ENCODE peak calls at places on chromosomes 11 and 22, in nine cellular contexts. B, E, C, Q, S, H, Z, K and N are unnamed samples.

GRCh38 chr11:67044496-67044895 is 12.2 kb upstream of the RHOD start:
- DNase-seq in B (no peak), E (no peak), C (no peak), Q (no peak), S (no peak), H (no peak), Z (no peak), K (no peak), N (no peak)

GRCh38 chr22:19287889-19288288 is 3.6 kb downstream of the CLTCL1 start:
- DNase-seq in B (no peak), E (no peak), C (no peak), Q (no peak), S (peak; percentile 87), H (no peak), Z (no peak), K (no peak), N (no peak)

GRCh38 chr11:4936745-4937144 is 10.7 kb downstream of the OR51A4 start:
- DNase-seq in B (no peak), E (no peak), C (no peak), Q (no peak), S (no peak), H (no peak), Z (no peak), K (no peak), N (no peak)

GRCh38 chr11:95283146-95283545 is 52.1 kb upstream of the SESN3 start:
- DNase-seq in B (no peak), E (no peak), C (no peak), Q (no peak), S (no peak), H (no peak), Z (no peak), K (no peak), N (no peak)

GRCh38 chr11:86910592-86910991 is 44.6 kb downstream of the FZD4 start:
- DNase-seq in B (no peak), E (no peak), C (no peak), Q (no peak), S (no peak), H (no peak), Z (no peak), K (no peak), N (no peak)

GRCh38 chr11:70889411-70889810 is 363.0 kb downstream of the SHANK2 start:
- DNase-seq in B (no peak), E (no peak), C (no peak), Q (no peak), S (no peak), H (no peak), Z (no peak), K (no peak), N (no peak)

GRCh38 chr22:24430431-24431308 is 3.3 kb downstream of the ADORA2A start:
- DNase-seq in B (peak; percentile 55), E (no peak), C (no peak), Q (no peak), S (no peak), H (no peak), Z (peak; percentile 24), K (no peak), N (no peak)

GRCh38 chr11:63944987-63945386 is 6.2 kb downstream of the NAA40 start:
- DNase-seq in B (peak; percentile 76), E (peak; percentile 45), C (no peak), Q (no peak), S (no peak), H (peak; percentile 62), Z (peak; percentile 72), K (no peak), N (no peak)

GRCh38 chr11:123186291-123186690 is 8.8 kb downstream of the CLMP start:
- DNase-seq in B (no peak), E (no peak), C (no peak), Q (no peak), S (no peak), H (no peak), Z (no peak), K (no peak), N (no peak)

GRCh38 chr11:64834723-64835615 is 9.5 kb downstream of the CDC42BPG start:
- DNase-seq in B (no peak), E (no peak), C (peak; percentile 89), Q (no peak), S (no peak), H (no peak), Z (no peak), K (peak; percentile 90), N (no peak)

GRCh38 chr11:12817681-12818332 is 143.6 kb downstream of the TEAD1 start:
- DNase-seq in B (no peak), E (no peak), C (no peak), Q (no peak), S (no peak), H (no peak), Z (no peak), K (no peak), N (no peak)

GRCh38 chr11:12822623-12823022 is 148.4 kb downstream of the TEAD1 start:
- DNase-seq in B (no peak), E (no peak), C (no peak), Q (no peak), S (no peak), H (no peak), Z (no peak), K (no peak), N (no peak)

GRCh38 chr11:12815931-12816494 is 141.8 kb downstream of the TEAD1 start:
- DNase-seq in B (peak; percentile 37), E (peak; percentile 26), C (no peak), Q (no peak), S (no peak), H (no peak), Z (no peak), K (no peak), N (no peak)

GRCh38 chr11:12815150-12815523 is 140.9 kb downstream of the TEAD1 start:
- DNase-seq in B (no peak), E (no peak), C (no peak), Q (no peak), S (no peak), H (no peak), Z (no peak), K (no peak), N (no peak)

GRCh38 chr11:12818333-12819015 is 144.3 kb downstream of the TEAD1 start:
- DNase-seq in B (no peak), E (peak; percentile 42), C (no peak), Q (no peak), S (no peak), H (no peak), Z (peak; percentile 59), K (no peak), N (no peak)
- H3K27ac ChIP-seq in B (peak overlapping the region; percentile 40), E (peak overlapping the region; percentile 60), C (peak overlapping the region; percentile 65), Q (peak overlapping the region; percentile 88), S (peak overlapping the region; percentile 31), H (no peak overlapping the region), Z (no peak overlapping the region), K (no peak overlapping the region), N (peak overlapping the region; percentile 59)

GRCh38 chr11:132357811-132358572 is 987.6 kb downstream of the NTM start:
- DNase-seq in B (no peak), E (no peak), C (no peak), Q (no peak), S (no peak), H (no peak), Z (no peak), K (no peak), N (no peak)
- H3K4me3 ChIP-seq in B (no peak overlapping the region), E (no peak overlapping the region), C (no peak overlapping the region), Q (no peak overlapping the region), S (no peak overlapping the region), H (no peak overlapping the region), Z (no peak overlapping the region), K (no peak overlapping the region), N (no peak overlapping the region)

GRCh38 chr22:36369004-36369921 is 18.5 kb downstream of the MYH9 start:
- DNase-seq in B (peak; percentile 46), E (no peak), C (peak; percentile 41), Q (no peak), S (no peak), H (no peak), Z (no peak), K (no peak), N (no peak)

GRCh38 chr22:36367479-36367878 is 20.3 kb downstream of the MYH9 start:
- DNase-seq in B (no peak), E (no peak), C (peak; percentile 35), Q (no peak), S (no peak), H (no peak), Z (peak; percentile 47), K (no peak), N (no peak)

GRCh38 chr22:36367066-36367465 is 20.7 kb downstream of the MYH9 start:
- DNase-seq in B (peak; percentile 36), E (no peak), C (no peak), Q (no peak), S (no peak), H (no peak), Z (no peak), K (no peak), N (no peak)

GRCh38 chr22:36369922-36370781 is 17.6 kb downstream of the MYH9 start:
- DNase-seq in B (peak; percentile 76), E (peak; percentile 48), C (peak; percentile 73), Q (no peak), S (no peak), H (no peak), Z (peak; percentile 64), K (peak; percentile 76), N (no peak)

DNA sequence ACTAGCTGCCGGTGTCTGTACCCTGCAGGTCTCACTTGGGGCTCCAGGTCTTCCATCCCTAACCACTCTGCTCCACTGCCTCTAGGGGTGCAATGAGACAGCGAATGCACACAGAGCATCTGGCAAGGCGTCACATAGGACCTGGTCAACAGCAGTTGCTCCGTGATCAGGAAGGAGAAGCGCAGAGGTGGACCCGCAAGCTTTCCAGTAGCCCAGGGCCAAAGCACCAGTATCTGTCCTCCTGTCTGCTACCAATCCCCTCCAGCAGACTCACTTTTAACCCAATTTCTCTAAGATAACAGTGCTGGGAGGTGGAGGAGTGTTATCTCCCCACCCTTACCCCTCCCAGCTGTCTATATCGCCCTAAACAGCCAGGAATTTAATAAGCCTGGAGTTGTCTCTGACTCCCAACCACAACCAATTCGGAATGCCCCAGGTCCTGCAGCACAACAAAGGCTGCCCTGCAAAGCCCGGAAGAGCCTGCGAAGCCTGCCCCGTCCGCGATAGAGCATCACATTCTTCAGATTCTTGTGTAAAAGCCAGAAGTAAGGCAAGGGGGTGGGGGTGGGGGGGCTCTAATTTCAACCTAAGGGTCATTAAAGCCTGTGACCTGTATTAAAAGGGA is 19.3 kb downstream of the MYH9 start:
- DNase-seq in B (no peak), E (no peak), C (peak; percentile 65), Q (no peak), S (no peak), H (no peak), Z (no peak), K (no peak), N (no peak)
- H3K27ac ChIP-seq in B (peak overlapping the region; percentile 82), E (peak overlapping the region; percentile 100), C (peak overlapping the region; percentile 92), Q (peak overlapping the region; percentile 81), S (peak overlapping the region; percentile 89), H (peak overlapping the region; percentile 85), Z (peak overlapping the region; percentile 85), K (peak overlapping the region; percentile 92), N (peak overlapping the region; percentile 90)

DNA sequence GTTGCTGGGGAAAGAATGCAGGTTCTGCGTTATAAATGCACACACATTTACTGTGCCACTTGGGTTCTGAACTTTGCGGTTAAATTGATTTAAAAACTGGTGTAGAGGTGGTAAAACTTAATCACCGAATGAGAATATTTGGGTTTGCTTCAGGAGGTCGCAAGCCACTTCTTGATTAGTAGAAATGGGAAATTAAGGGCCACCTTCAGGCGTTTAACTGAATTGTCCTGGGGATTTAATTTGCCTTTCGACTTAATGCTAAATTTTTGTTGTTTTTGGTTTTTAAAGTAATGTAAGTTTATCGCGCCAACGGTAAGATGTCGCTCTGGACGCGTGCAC is 460 bp upstream of the NCR3LG1 start:
- DNase-seq in B (no peak), E (no peak), C (no peak), Q (no peak), S (no peak), H (no peak), Z (no peak), K (no peak), N (no peak)
- H3K4me3 ChIP-seq in B (peak overlapping the region; percentile 49), E (peak overlapping the region; percentile 81), C (peak overlapping the region; percentile 54), Q (peak overlapping the region; percentile 45), S (peak overlapping the region; percentile 73), H (peak overlapping the region; percentile 73), Z (no peak overlapping the region), K (peak overlapping the region; percentile 68), N (peak overlapping the region; percentile 84)